ENCODE peak calls at places on chromosomes 4 and X, in eight cellular contexts. One of them, this sample, is unnamed.

GRCh38 chr4:101232074-101232776 is 115.1 kb downstream of the PPP3CA start:
- DNase-seq in esophagus squamous epithelium: no peak
- DNase-seq in heart left ventricle: no peak
- DNase-seq in HCT116: no peak
- DNase-seq in endothelial cell of umbilical vein: peak
- DNase-seq in lower leg skin: no peak
- DNase-seq in uterus: no peak
- DNase-seq in HepG2: no peak
- DNase-seq in this sample: no peak

GRCh38 chrX:32289356-32289755 is 922.0 kb downstream of the DMD start:
- DNase-seq in lower leg skin: no peak
- DNase-seq in heart left ventricle: no peak
- DNase-seq in endothelial cell of umbilical vein: no peak
- DNase-seq in HCT116: no peak
- DNase-seq in HepG2: no peak
- DNase-seq in uterus: no peak
- DNase-seq in esophagus squamous epithelium: no peak
- DNase-seq in this sample: no peak

GRCh38 chrX:41337140-41337539 is 3.2 kb downstream of the DDX3X start:
- DNase-seq in uterus: no peak
- DNase-seq in endothelial cell of umbilical vein: no peak
- DNase-seq in HepG2: no peak
- DNase-seq in lower leg skin: no peak
- DNase-seq in heart left ventricle: no peak
- DNase-seq in esophagus squamous epithelium: no peak
- DNase-seq in HCT116: no peak
- DNase-seq in this sample: no peak

GRCh38 chrX:123361371-123361770 is 177.3 kb downstream of the GRIA3 start:
- DNase-seq in heart left ventricle: no peak
- DNase-seq in HCT116: no peak
- DNase-seq in lower leg skin: no peak
- DNase-seq in uterus: no peak
- DNase-seq in endothelial cell of umbilical vein: no peak
- DNase-seq in HepG2: no peak
- DNase-seq in esophagus squamous epithelium: no peak
- DNase-seq in this sample: no peak

GRCh38 chr4:165088366-165088765 is 24.3 kb downstream of the TMEM192 start:
- DNase-seq in endothelial cell of umbilical vein: no peak
- DNase-seq in HCT116: no peak
- DNase-seq in heart left ventricle: no peak
- DNase-seq in HepG2: no peak
- DNase-seq in lower leg skin: no peak
- DNase-seq in esophagus squamous epithelium: no peak
- DNase-seq in uterus: no peak
- DNase-seq in this sample: no peak

GRCh38 chrX:41332408-41332987 is 1.5 kb upstream of the DDX3X start:
- DNase-seq in heart left ventricle: peak
- DNase-seq in HCT116: no peak
- DNase-seq in lower leg skin: peak
- DNase-seq in endothelial cell of umbilical vein: peak
- DNase-seq in esophagus squamous epithelium: peak
- DNase-seq in HepG2: no peak
- DNase-seq in uterus: peak
- DNase-seq in this sample: peak

GRCh38 chr4:38385286-38386010 is 278.6 kb upstream of the KLF3 start:
- DNase-seq in lower leg skin: no peak
- DNase-seq in endothelial cell of umbilical vein: no peak
- DNase-seq in uterus: no peak
- DNase-seq in HepG2: peak
- DNase-seq in HCT116: no peak
- DNase-seq in heart left ventricle: no peak
- DNase-seq in esophagus squamous epithelium: no peak
- DNase-seq in this sample: no peak

GRCh38 chr4:154503598-154503997 is 12.0 kb upstream of the DCHS2 start:
- DNase-seq in lower leg skin: no peak
- DNase-seq in HepG2: peak
- DNase-seq in uterus: no peak
- DNase-seq in endothelial cell of umbilical vein: peak
- DNase-seq in esophagus squamous epithelium: no peak
- DNase-seq in HCT116: peak
- DNase-seq in heart left ventricle: no peak
- DNase-seq in this sample: no peak

GRCh38 chr4:8289956-8290700 is 20.6 kb downstream of the HTRA3 start:
- DNase-seq in uterus: no peak
- DNase-seq in esophagus squamous epithelium: no peak
- DNase-seq in endothelial cell of umbilical vein: no peak
- DNase-seq in HCT116: no peak
- DNase-seq in lower leg skin: peak
- DNase-seq in HepG2: no peak
- DNase-seq in heart left ventricle: no peak
- DNase-seq in this sample: no peak

GRCh38 chr4:101670370-101670769 is 120.2 kb upstream of the BANK1 start:
- DNase-seq in HCT116: no peak
- DNase-seq in HepG2: no peak
- DNase-seq in esophagus squamous epithelium: no peak
- DNase-seq in lower leg skin: no peak
- DNase-seq in uterus: no peak
- DNase-seq in heart left ventricle: no peak
- DNase-seq in endothelial cell of umbilical vein: no peak
- DNase-seq in this sample: no peak

GRCh38 chr4:168511780-168512467 is 15.1 kb downstream of the PALLD start:
- DNase-seq in heart left ventricle: no peak
- DNase-seq in esophagus squamous epithelium: no peak
- DNase-seq in lower leg skin: no peak
- DNase-seq in HepG2: no peak
- DNase-seq in uterus: no peak
- DNase-seq in endothelial cell of umbilical vein: no peak
- DNase-seq in HCT116: no peak
- DNase-seq in this sample: no peak

GRCh38 chrX:153643431-153644351 is 3.3 kb upstream of the DUSP9 start:
- DNase-seq in uterus: peak
- DNase-seq in esophagus squamous epithelium: no peak
- DNase-seq in lower leg skin: peak
- DNase-seq in endothelial cell of umbilical vein: no peak
- DNase-seq in heart left ventricle: no peak
- DNase-seq in HepG2: no peak
- DNase-seq in HCT116: no peak
- DNase-seq in this sample: no peak

GRCh38 chrX:153645151-153645550 is 1.9 kb upstream of the DUSP9 start:
- DNase-seq in lower leg skin: peak
- DNase-seq in uterus: peak
- DNase-seq in heart left ventricle: no peak
- DNase-seq in esophagus squamous epithelium: no peak
- DNase-seq in endothelial cell of umbilical vein: no peak
- DNase-seq in HCT116: no peak
- DNase-seq in HepG2: no peak
- DNase-seq in this sample: no peak

GRCh38 chrX:153642655-153643430 is 4.2 kb upstream of the DUSP9 start:
- DNase-seq in heart left ventricle: no peak
- DNase-seq in uterus: peak
- DNase-seq in HepG2: no peak
- DNase-seq in endothelial cell of umbilical vein: no peak
- DNase-seq in lower leg skin: peak
- DNase-seq in HCT116: no peak
- DNase-seq in esophagus squamous epithelium: no peak
- DNase-seq in this sample: no peak

GRCh38 chrX:153645921-153646481 is 1.0 kb upstream of the DUSP9 start:
- DNase-seq in HepG2: peak
- DNase-seq in HCT116: no peak
- DNase-seq in uterus: peak
- DNase-seq in heart left ventricle: no peak
- DNase-seq in lower leg skin: peak
- DNase-seq in esophagus squamous epithelium: no peak
- DNase-seq in endothelial cell of umbilical vein: no peak
- DNase-seq in this sample: no peak

GRCh38 chrX:153644356-153645125 is 2.5 kb upstream of the DUSP9 start:
- DNase-seq in HCT116: no peak
- DNase-seq in esophagus squamous epithelium: no peak
- DNase-seq in uterus: peak
- DNase-seq in heart left ventricle: no peak
- DNase-seq in HepG2: no peak
- DNase-seq in endothelial cell of umbilical vein: no peak
- DNase-seq in lower leg skin: peak
- DNase-seq in this sample: no peak
- H3K4me3 ChIP-seq in HCT116: no peak
- H3K4me3 ChIP-seq in esophagus squamous epithelium: no peak
- H3K4me3 ChIP-seq in uterus: no peak
- H3K4me3 ChIP-seq in heart left ventricle: no peak
- H3K4me3 ChIP-seq in HepG2: peak
- H3K4me3 ChIP-seq in endothelial cell of umbilical vein: no peak
- H3K4me3 ChIP-seq in lower leg skin: no peak
- H3K4me3 ChIP-seq in this sample: no peak

GRCh38 chr4:20997886-20998285 is 297.6 kb downstream of the PACRGL start:
- DNase-seq in HCT116: no peak
- DNase-seq in esophagus squamous epithelium: no peak
- DNase-seq in uterus: no peak
- DNase-seq in heart left ventricle: no peak
- DNase-seq in lower leg skin: no peak
- DNase-seq in endothelial cell of umbilical vein: no peak
- DNase-seq in HepG2: no peak
- DNase-seq in this sample: no peak

GRCh38 chr4:21005647-21006046 is 305.4 kb downstream of the PACRGL start:
- DNase-seq in HCT116: no peak
- DNase-seq in lower leg skin: no peak
- DNase-seq in heart left ventricle: no peak
- DNase-seq in esophagus squamous epithelium: no peak
- DNase-seq in uterus: no peak
- DNase-seq in endothelial cell of umbilical vein: no peak
- DNase-seq in HepG2: no peak
- DNase-seq in this sample: no peak

GRCh38 chr4:21002976-21003375 is 302.7 kb downstream of the PACRGL start:
- DNase-seq in endothelial cell of umbilical vein: peak
- DNase-seq in HCT116: no peak
- DNase-seq in uterus: no peak
- DNase-seq in lower leg skin: no peak
- DNase-seq in HepG2: no peak
- DNase-seq in heart left ventricle: no peak
- DNase-seq in esophagus squamous epithelium: no peak
- DNase-seq in this sample: no peak

GRCh38 chr4:20995591-20995990 is 295.3 kb downstream of the PACRGL start:
- DNase-seq in esophagus squamous epithelium: no peak
- DNase-seq in lower leg skin: no peak
- DNase-seq in endothelial cell of umbilical vein: no peak
- DNase-seq in heart left ventricle: no peak
- DNase-seq in HCT116: no peak
- DNase-seq in HepG2: no peak
- DNase-seq in uterus: no peak
- DNase-seq in this sample: no peak

GRCh38 chr4:21001490-21001889 is 301.2 kb downstream of the PACRGL start:
- DNase-seq in heart left ventricle: no peak
- DNase-seq in HCT116: no peak
- DNase-seq in esophagus squamous epithelium: no peak
- DNase-seq in uterus: no peak
- DNase-seq in lower leg skin: no peak
- DNase-seq in endothelial cell of umbilical vein: no peak
- DNase-seq in HepG2: no peak
- DNase-seq in this sample: no peak
- TF ChIP-seq POLR2A in heart left ventricle: no peak
- TF ChIP-seq POLR2A in HCT116: no peak
- TF ChIP-seq POLR2A in esophagus squamous epithelium: no peak
- TF ChIP-seq POLR2A in uterus: no peak
- TF ChIP-seq POLR2A in lower leg skin: no peak
- TF ChIP-seq POLR2A in endothelial cell of umbilical vein: no peak
- TF ChIP-seq POLR2A in HepG2: no peak
- TF ChIP-seq POLR2A in this sample: no peak

GRCh38 chrX:120308959-120309872 is 2.0 kb downstream of the TMEM255A start:
- DNase-seq in lower leg skin: peak
- DNase-seq in esophagus squamous epithelium: peak
- DNase-seq in HCT116: peak
- DNase-seq in uterus: peak
- DNase-seq in endothelial cell of umbilical vein: peak
- DNase-seq in HepG2: peak
- DNase-seq in heart left ventricle: peak
- DNase-seq in this sample: no peak
- H3K4me3 ChIP-seq in lower leg skin: no peak
- H3K4me3 ChIP-seq in esophagus squamous epithelium: peak
- H3K4me3 ChIP-seq in HCT116: no peak
- H3K4me3 ChIP-seq in uterus: peak
- H3K4me3 ChIP-seq in endothelial cell of umbilical vein: no peak
- H3K4me3 ChIP-seq in HepG2: peak
- H3K4me3 ChIP-seq in heart left ventricle: peak
- H3K4me3 ChIP-seq in this sample: no peak

GRCh38 chr4:185396724-185397402 is at the start of gene ANKRD37:
- DNase-seq in uterus: no peak
- DNase-seq in esophagus squamous epithelium: no peak
- DNase-seq in endothelial cell of umbilical vein: peak
- DNase-seq in lower leg skin: no peak
- DNase-seq in heart left ventricle: peak
- DNase-seq in HepG2: peak
- DNase-seq in HCT116: no peak
- DNase-seq in this sample: no peak

GRCh38 chr4:185395956-185396723 is 416 bp upstream of the LRP2BP start:
- DNase-seq in heart left ventricle: peak
- DNase-seq in uterus: peak
- DNase-seq in lower leg skin: peak
- DNase-seq in esophagus squamous epithelium: peak
- DNase-seq in endothelial cell of umbilical vein: peak
- DNase-seq in HCT116: peak
- DNase-seq in HepG2: peak
- DNase-seq in this sample: peak

GRCh38 chr4:185398618-185399017 is 2.0 kb downstream of the ANKRD37 start:
- DNase-seq in HepG2: no peak
- DNase-seq in lower leg skin: no peak
- DNase-seq in esophagus squamous epithelium: no peak
- DNase-seq in uterus: no peak
- DNase-seq in HCT116: no peak
- DNase-seq in heart left ventricle: no peak
- DNase-seq in endothelial cell of umbilical vein: peak
- DNase-seq in this sample: no peak

GRCh38 chr4:185394568-185395254 is 1.0 kb downstream of the LRP2BP start:
- DNase-seq in HCT116: no peak
- DNase-seq in heart left ventricle: no peak
- DNase-seq in esophagus squamous epithelium: no peak
- DNase-seq in lower leg skin: no peak
- DNase-seq in HepG2: no peak
- DNase-seq in endothelial cell of umbilical vein: peak
- DNase-seq in uterus: no peak
- DNase-seq in this sample: no peak

DNA sequence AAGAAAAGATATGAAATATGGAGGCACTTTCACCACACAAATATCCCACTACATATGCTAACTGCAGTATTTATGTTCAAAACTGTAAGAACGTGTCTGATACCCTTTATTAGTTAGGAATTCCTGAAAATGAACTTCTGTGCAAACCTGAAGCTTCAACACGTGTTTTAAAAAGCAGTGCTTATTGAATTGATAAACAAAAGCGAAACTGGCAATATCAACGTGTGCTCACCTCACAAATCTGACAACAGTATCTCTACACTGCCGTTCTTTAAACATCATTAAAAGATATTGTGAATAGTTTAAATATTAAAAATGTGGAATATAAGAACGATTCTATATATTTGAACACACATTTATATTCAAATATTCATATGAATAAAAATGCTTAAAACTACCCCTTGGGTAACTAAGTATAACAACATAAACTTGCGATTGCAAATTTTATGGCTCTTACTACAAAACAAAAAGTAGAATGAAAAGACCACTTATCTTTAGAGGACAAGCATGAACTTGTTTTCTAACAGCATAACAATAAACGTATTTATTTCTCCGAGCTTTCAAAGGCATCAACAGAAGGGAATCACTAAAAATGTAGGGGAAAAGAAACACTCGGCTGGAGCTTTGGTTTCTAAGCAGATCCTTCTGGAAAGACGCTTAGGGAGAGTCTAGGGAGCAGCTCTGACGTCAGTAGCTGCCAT is at the start of gene LRP2BP:
- DNase-seq in HepG2: peak
- DNase-seq in HCT116: no peak
- DNase-seq in uterus: no peak
- DNase-seq in esophagus squamous epithelium: no peak
- DNase-seq in endothelial cell of umbilical vein: peak
- DNase-seq in lower leg skin: no peak
- DNase-seq in heart left ventricle: no peak
- DNase-seq in this sample: no peak
- TF ChIP-seq POLR2A in HepG2: no peak
- TF ChIP-seq POLR2A in HCT116: no peak
- TF ChIP-seq POLR2A in uterus: no peak
- TF ChIP-seq POLR2A in esophagus squamous epithelium: no peak
- TF ChIP-seq POLR2A in endothelial cell of umbilical vein: no peak
- TF ChIP-seq POLR2A in lower leg skin: no peak
- TF ChIP-seq POLR2A in heart left ventricle: no peak
- TF ChIP-seq POLR2A in this sample: no peak